ENCODE peak calls at places on chromosomes 3 and 15, in six cellular contexts. M is neural progenitor cell, K is OCI-LY7, L is GM12864, X is GM23338, W is psoas muscle. Z is an unnamed sample.

GRCh38 chr15:45114076-45114750 is at the start of the genes DUOX2 and DUOXA2:
- DNase-seq in M (peak; percentile 48), K (no peak), L (no peak), X (peak; percentile 31), W (no peak), Z (no peak)

GRCh38 chr15:64776402-64776786 is 1.0 kb upstream of the RBPMS2 start:
- DNase-seq in M (peak; percentile 48), K (no peak), L (no peak), X (peak; percentile 64), W (no peak), Z (no peak)

GRCh38 chr3:126621627-126622345 is 33.1 kb downstream of the TXNRD3 start:
- DNase-seq in M (no peak), K (no peak), L (no peak), X (no peak), W (no peak), Z (peak; percentile 34)

GRCh38 chr3:165210132-165210531 is 13.9 kb upstream of the SLITRK3 start:
- DNase-seq in M (no peak), K (no peak), L (no peak), X (peak; percentile 13), W (no peak), Z (no peak)

GRCh38 chr3:182937293-182938051 is 42.9 kb downstream of the DCUN1D1 start:
- DNase-seq in M (no peak), K (peak; percentile 38), L (no peak), X (no peak), W (no peak), Z (no peak)

GRCh38 chr3:129224984-129225393 is 24.4 kb upstream of the COPG1 start:
- DNase-seq in M (no peak), K (peak; percentile 36), L (no peak), X (no peak), W (peak; percentile 96), Z (peak; percentile 75)

GRCh38 chr3:195271859-195272243 is 892 bp upstream of the XXYLT1 start:
- DNase-seq in M (no peak), K (no peak), L (no peak), X (no peak), W (no peak), Z (no peak)

GRCh38 chr15:98795980-98796379 is 147.6 kb downstream of the IGF1R start:
- DNase-seq in M (no peak), K (no peak), L (no peak), X (no peak), W (no peak), Z (no peak)

GRCh38 chr15:72847806-72848205 is 64.2 kb upstream of the ADPGK start:
- DNase-seq in M (no peak), K (no peak), L (no peak), X (peak; percentile 18), W (no peak), Z (no peak)

GRCh38 chr15:41919954-41920538 is 26.2 kb upstream of the SPTBN5 start:
- DNase-seq in M (no peak), K (no peak), L (no peak), X (no peak), W (peak; percentile 66), Z (peak; percentile 94)

GRCh38 chr15:46129145-46129544 is 494.3 kb downstream of the SQOR start:
- DNase-seq in M (no peak), K (no peak), L (no peak), X (no peak), W (no peak), Z (no peak)

GRCh38 chr15:84915011-84915958 is 30.8 kb downstream of the SLC28A1 start:
- DNase-seq in M (no peak), K (peak; percentile 16), L (no peak), X (peak; percentile 16), W (peak; percentile 87), Z (peak; percentile 80)

GRCh38 chr3:190060401-190060800 is 60.3 kb downstream of the P3H2 start:
- DNase-seq in M (no peak), K (no peak), L (no peak), X (no peak), W (no peak), Z (no peak)

GRCh38 chr3:165185707-165186327 is 10.4 kb downstream of the SLITRK3 start:
- DNase-seq in M (peak; percentile 84), K (peak; percentile 59), L (peak; percentile 5), X (peak; percentile 82), W (no peak), Z (peak; percentile 70)

GRCh38 chr3:8301977-8302589 is 199.5 kb upstream of the LMCD1 start:
- DNase-seq in M (peak; percentile 62), K (peak; percentile 39), L (peak; percentile 5), X (peak; percentile 75), W (no peak), Z (peak; percentile 75)

GRCh38 chr15:57554821-57555185 is 36.9 kb upstream of the MYZAP start:
- DNase-seq in M (no peak), K (no peak), L (no peak), X (no peak), W (no peak), Z (no peak)

GRCh38 chr3:44988073-44988472 is 12.0 kb downstream of the EXOSC7 start:
- DNase-seq in M (no peak), K (no peak), L (no peak), X (peak; percentile 47), W (no peak), Z (peak; percentile 18)

GRCh38 chr15:95684693-95685115 is 645.8 kb upstream of the NR2F2 start:
- DNase-seq in M (no peak), K (no peak), L (no peak), X (no peak), W (no peak), Z (peak; percentile 89)

GRCh38 chr15:33343275-33343674 is 32.5 kb downstream of the RYR3 start:
- DNase-seq in M (no peak), K (no peak), L (no peak), X (no peak), W (no peak), Z (no peak)

GRCh38 chr3:113606539-113607218 is 74.3 kb downstream of the SIDT1 start:
- DNase-seq in M (no peak), K (peak; percentile 89), L (peak; percentile 84), X (peak; percentile 61), W (no peak), Z (no peak)

GRCh38 chr3:191702121-191702520 is 241.2 kb downstream of the PYDC2 start:
- DNase-seq in M (no peak), K (peak; percentile 2), L (no peak), X (peak; percentile 68), W (no peak), Z (no peak)

DNA sequence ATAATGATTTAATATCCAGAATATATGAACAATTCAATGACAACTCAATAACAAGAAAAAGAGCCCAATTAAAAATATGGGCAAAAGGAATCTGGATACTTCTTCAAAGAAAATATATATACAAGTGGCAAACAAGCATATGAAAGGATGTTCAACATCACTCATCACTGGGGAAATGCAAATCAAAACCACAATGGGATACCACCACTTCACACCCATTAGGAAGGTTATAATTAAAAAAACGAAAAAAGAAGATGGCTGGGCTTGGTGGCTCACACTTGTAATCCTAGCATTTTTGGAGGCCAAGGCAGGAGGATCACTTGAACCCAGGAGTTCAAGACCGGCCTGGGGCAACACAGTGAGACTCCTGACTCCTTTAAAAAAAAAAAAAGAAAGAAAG is 4.1 kb downstream of the CCDC12 start:
- DNase-seq in M (no peak), K (peak; percentile 47), L (no peak), X (no peak), W (no peak), Z (no peak)
- H3K4me3 ChIP-seq in M (no peak overlapping the region), K (peak overlapping the region; percentile 56), L (no peak overlapping the region), X (no peak overlapping the region), W (no peak overlapping the region), Z (no peak overlapping the region)

GRCh38 chr15:66594836-66595235 is 29.0 kb upstream of the LCTL start:
- DNase-seq in M (no peak), K (no peak), L (no peak), X (no peak), W (no peak), Z (no peak)

GRCh38 chr15:66595332-66595731 is 29.5 kb upstream of the LCTL start:
- DNase-seq in M (no peak), K (no peak), L (no peak), X (no peak), W (no peak), Z (no peak)

GRCh38 chr15:66593219-66593780 is 27.5 kb upstream of the LCTL start:
- DNase-seq in M (no peak), K (no peak), L (no peak), X (no peak), W (no peak), Z (no peak)

GRCh38 chr15:66592505-66593218 is 26.9 kb upstream of the LCTL start:
- DNase-seq in M (no peak), K (no peak), L (no peak), X (no peak), W (no peak), Z (peak; percentile 24)

DNA sequence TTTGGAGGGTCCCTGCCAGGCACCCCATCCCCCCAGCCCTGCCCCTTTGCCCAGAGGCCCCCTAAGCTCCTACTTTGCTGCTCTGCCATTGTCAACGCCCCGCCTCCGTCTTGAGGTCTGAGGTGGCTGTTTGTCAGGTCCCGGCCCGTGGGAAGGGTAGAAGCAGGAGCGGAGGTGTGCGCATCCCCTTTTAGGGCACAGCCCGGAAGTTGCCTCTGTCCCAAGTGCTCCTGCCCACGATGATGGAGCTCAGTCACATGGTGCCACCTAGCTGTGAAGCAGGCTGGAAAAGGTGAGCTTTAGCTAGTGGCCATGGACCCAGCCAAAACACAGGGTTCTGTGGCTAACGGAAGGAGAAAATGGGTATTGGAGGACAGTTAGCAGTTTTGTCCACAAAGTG is 28.5 kb upstream of the LCTL start:
- DNase-seq in M (no peak), K (peak; percentile 13), L (no peak), X (peak; percentile 34), W (no peak), Z (no peak)
- TF ChIP-seq CTCF in M (no peak), K (peak; percentile 28), L (no peak), X (peak; percentile 73), W (no peak), Z (no peak)

GRCh38 chr3:53496984-53497383 is 2.6 kb downstream of the CACNA1D start:
- DNase-seq in M (no peak), K (no peak), L (no peak), X (no peak), W (no peak), Z (no peak)

GRCh38 chr3:53493618-53493996 is 804 bp upstream of the CACNA1D start:
- DNase-seq in M (no peak), K (no peak), L (no peak), X (peak; percentile 35), W (no peak), Z (no peak)

GRCh38 chr3:53495091-53495517 is 693 bp downstream of the CACNA1D start:
- DNase-seq in M (peak; percentile 42), K (no peak), L (no peak), X (peak; percentile 42), W (no peak), Z (no peak)

GRCh38 chr3:53495518-53496501 is 1.4 kb downstream of the CACNA1D start:
- DNase-seq in M (peak; percentile 54), K (no peak), L (no peak), X (peak; percentile 58), W (peak; percentile 47), Z (no peak)

GRCh38 chr3:53493997-53494791 is at the start of gene CACNA1D:
- DNase-seq in M (peak; percentile 74), K (no peak), L (no peak), X (peak; percentile 97), W (no peak), Z (no peak)
- H3K4me3 ChIP-seq in M (peak within 1 kb of the TSS; percentile 67), K (no peak within 1 kb of the TSS), L (no peak within 1 kb of the TSS), X (peak within 1 kb of the TSS; percentile 73), W (peak within 1 kb of the TSS; percentile 58), Z (peak within 1 kb of the TSS; percentile 46)

GRCh38 chr3:121529308-121529707 is 16.5 kb downstream of the POLQ start:
- DNase-seq in M (no peak), K (no peak), L (no peak), X (no peak), W (no peak), Z (peak; percentile 39)
- TF ChIP-seq CTCF in M (no peak), K (peak; percentile 68), L (peak; percentile 34), X (peak; percentile 34), W (no peak), Z (peak; percentile 64)

GRCh38 chr15:67089218-67090193 is 24.1 kb downstream of the SMAD3 start:
- DNase-seq in M (no peak), K (no peak), L (no peak), X (no peak), W (peak; percentile 58), Z (peak; percentile 50)
- H3K4me3 ChIP-seq in M (no peak overlapping the region), K (no peak overlapping the region), L (no peak overlapping the region), X (no peak overlapping the region), W (no peak overlapping the region), Z (no peak overlapping the region)

Z was measured in fibroblast of the aortic adventitia.